ENCODE peak calls at places on chromosome 22, in four cellular contexts. Q, G, Y and C are unnamed samples.

GRCh38 chr22:49044776-49045175 is 782.9 kb downstream of the BRD1 start:
- DNase-seq in G (no peak), Q (no peak), Y (no peak), C (no peak)

GRCh38 chr22:28774378-28774777 is 1.9 kb downstream of the CCDC117 start:
- DNase-seq in G (no peak), Y (no peak), Q (no peak), C (no peak)

GRCh38 chr22:23269441-23270211 is 89.3 kb downstream of the BCR start:
- DNase-seq in G (no peak), Y (no peak), Q (no peak), C (no peak)

GRCh38 chr22:38284042-38284402 is 11.2 kb upstream of the TMEM184B start:
- DNase-seq in Y (no peak), G (no peak), Q (peak), C (no peak)

GRCh38 chr22:45240810-45241631 is at the start of gene KIAA0930:
- DNase-seq in Q (peak), G (peak), Y (peak), C (peak)

GRCh38 chr22:17172172-17172833 is 13.2 kb upstream of the HDHD5 start:
- DNase-seq in Y (no peak), G (no peak), Q (no peak), C (no peak)

GRCh38 chr22:39384750-39385480 is 14.7 kb upstream of the TAB1 start:
- DNase-seq in G (no peak), Y (no peak), Q (no peak), C (no peak)

GRCh38 chr22:39177456-39177775 is 24.9 kb upstream of the CBX7 start:
- DNase-seq in Q (no peak), G (no peak), Y (no peak), C (peak)

GRCh38 chr22:24330636-24331035 is 60.0 kb downstream of the SPECC1L start:
- DNase-seq in Y (no peak), G (no peak), Q (peak), C (no peak)

GRCh38 chr22:22342697-22343602 is 98.4 kb downstream of the VPREB1 start:
- DNase-seq in Q (no peak), Y (peak), G (peak), C (peak)

GRCh38 chr22:42799462-42800405 is 57.3 kb downstream of the ARFGAP3 start:
- DNase-seq in Y (no peak), G (no peak), Q (no peak), C (peak)

GRCh38 chr22:37431811-37432707 is 4.8 kb upstream of the ELFN2 start:
- DNase-seq in G (no peak), Q (peak), Y (no peak), C (no peak)

GRCh38 chr22:35477911-35478582 is 62.6 kb upstream of the RASD2 start:
- DNase-seq in Y (no peak), G (no peak), Q (peak), C (peak)

GRCh38 chr22:40637181-40638150 is 947 bp upstream of the MRTFA start:
- DNase-seq in G (peak), Y (peak), Q (no peak), C (peak)